ENCODE peak calls at places on chromosomes 2 and 18, in five cellular contexts. R is heart left ventricle, O is lower leg skin, G is IMR-90, W is transverse colon. P is an unnamed sample.

GRCh38 chr2:90069290-90069894 is 1377.9 kb downstream of the RPIA start:
- DNase-seq in R (peak; percentile 54), O (no peak), G (no peak), W (peak; percentile 18), P (peak; percentile 53)

GRCh38 chr2:30235859-30236535 is 4.7 kb downstream of the LBH start:
- DNase-seq in R (no peak), O (peak; percentile 42), G (no peak), W (no peak), P (no peak)

GRCh38 chr2:192544371-192544955 is 349.7 kb upstream of the TMEFF2 start:
- DNase-seq in R (no peak), O (no peak), G (no peak), W (no peak), P (no peak)

GRCh38 chr2:232629201-232629475 is 4.3 kb upstream of the EFHD1 start:
- DNase-seq in R (no peak), O (no peak), G (no peak), W (no peak), P (no peak)

GRCh38 chr2:230643576-230644291 is 68.9 kb upstream of the CAB39 start:
- DNase-seq in R (no peak), O (peak; percentile 87), G (no peak), W (no peak), P (peak; percentile 53)

GRCh38 chr2:172000696-172001361 is 1.1 kb downstream of the METAP1D start:
- DNase-seq in R (no peak), O (no peak), G (no peak), W (no peak), P (no peak)

GRCh38 chr18:76371804-76372203 is 123.2 kb downstream of the ZNF516 start:
- DNase-seq in R (no peak), O (peak; percentile 66), G (no peak), W (no peak), P (no peak)

GRCh38 chr2:175004730-175004979 is 526 bp downstream of the CHN1 start:
- DNase-seq in R (peak; percentile 71), O (peak; percentile 84), G (no peak), W (no peak), P (peak; percentile 12)

GRCh38 chr2:241272722-241273551 is 42.5 kb downstream of the HDLBP start:
- DNase-seq in R (peak; percentile 87), O (peak; percentile 93), G (peak; percentile 59), W (peak; percentile 76), P (peak; percentile 57)

GRCh38 chr2:200306969-200307811 is 697 bp downstream of the SPATS2L start:
- DNase-seq in R (peak; percentile 79), O (peak; percentile 87), G (no peak), W (peak; percentile 52), P (peak; percentile 48)

GRCh38 chr18:22069916-22070315 is 99.5 kb upstream of the GATA6 start:
- DNase-seq in R (no peak), O (no peak), G (no peak), W (no peak), P (peak; percentile 50)

GRCh38 chr2:223537669-223538601 is 64.2 kb downstream of the SCG2 start:
- DNase-seq in R (no peak), O (no peak), G (peak; percentile 43), W (no peak), P (no peak)

GRCh38 chr2:188203756-188204155 is 87.9 kb upstream of the GULP1 start:
- DNase-seq in R (no peak), O (no peak), G (no peak), W (no peak), P (no peak)

GRCh38 chr2:189763908-189764661 is 1.5 kb upstream of the OSGEPL1 start:
- DNase-seq in R (no peak), O (no peak), G (peak; percentile 46), W (no peak), P (no peak)

GRCh38 chr2:189762229-189762550 is 402 bp downstream of the OSGEPL1 start:
- DNase-seq in R (no peak), O (no peak), G (no peak), W (no peak), P (no peak)

GRCh38 chr2:189762551-189763298 is at the start of gene OSGEPL1:
- DNase-seq in R (peak; percentile 95), O (peak; percentile 98), G (peak; percentile 90), W (peak; percentile 94), P (peak; percentile 97)
- TF ChIP-seq POLR2A in R (no peak), O (no peak), G (peak; percentile 26), W (peak; percentile 37), P (peak; percentile 61)

DNA sequence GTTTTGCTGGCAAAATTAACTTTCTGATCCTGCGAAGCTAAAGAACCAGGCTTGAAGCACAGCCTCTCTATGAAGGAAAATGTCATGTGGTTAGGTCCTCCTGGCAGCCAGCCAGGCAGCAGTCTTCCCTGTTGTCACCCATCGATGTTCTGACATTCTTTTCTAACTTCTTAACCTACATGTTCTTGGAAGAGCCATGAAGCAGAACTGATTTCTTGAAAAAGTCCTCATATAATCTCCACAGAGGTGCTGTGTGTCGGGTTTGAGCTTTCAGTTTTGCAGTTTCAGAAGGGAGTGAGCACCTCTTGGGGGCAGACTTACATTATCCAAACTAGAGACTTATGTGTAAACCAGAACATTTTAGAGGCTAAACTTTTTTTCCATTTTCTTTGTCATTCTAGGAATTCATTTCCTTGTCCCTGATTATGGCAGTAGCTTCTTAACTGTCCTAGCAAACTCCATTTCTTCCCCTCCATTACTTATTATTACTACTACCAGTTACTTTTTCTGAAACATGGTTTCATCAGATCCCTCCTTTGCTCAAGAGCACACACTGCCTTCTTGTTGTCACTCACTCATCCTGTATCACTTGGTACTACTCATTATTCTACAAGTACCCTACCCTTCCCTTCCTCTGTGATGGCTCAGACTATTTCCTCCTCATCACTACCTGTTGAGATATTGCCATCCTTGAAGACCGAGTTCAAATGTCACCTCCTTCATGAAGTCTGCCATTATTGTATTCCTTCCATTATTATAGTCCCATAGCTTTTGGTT is 31.1 kb downstream of the DOK1 start:
- DNase-seq in R (peak; percentile 64), O (no peak), G (no peak), W (peak; percentile 26), P (no peak)
- H3K4me3 ChIP-seq in R (no peak overlapping the region), O (no peak overlapping the region), G (no peak overlapping the region), W (no peak overlapping the region), P (no peak overlapping the region)

GRCh38 chr18:12278765-12279682 is 24.9 kb downstream of the CIDEA start:
- DNase-seq in R (peak; percentile 88), O (peak; percentile 95), G (peak; percentile 98), W (peak; percentile 69), P (peak; percentile 44)
- TF ChIP-seq POLR2A in R (peak; percentile 71), O (no peak), G (peak; percentile 96), W (peak; percentile 63), P (peak; percentile 19)

GRCh38 chr18:58047556-58047882 is 3.5 kb downstream of the NEDD4L start:
- DNase-seq in R (no peak), O (no peak), G (no peak), W (no peak), P (no peak)
- H3K4me3 ChIP-seq in R (no peak overlapping the region), O (no peak overlapping the region), G (no peak overlapping the region), W (no peak overlapping the region), P (no peak overlapping the region)

GRCh38 chr2:20447437-20448245 is 767 bp downstream of the RHOB start:
- DNase-seq in R (peak; percentile 80), O (peak; percentile 89), G (peak; percentile 41), W (peak; percentile 57), P (peak; percentile 65)
- TF ChIP-seq POLR2A in R (no peak), O (no peak), G (no peak), W (peak; percentile 64), P (peak; percentile 6)

P was measured in body of pancreas.